ENCODE peak calls at places on chromosome 1, in eight cellular contexts. J is sigmoid colon, G is K562, U is prostate gland, L is vagina, V is endothelial cell of umbilical vein, N is HepG2, H is stomach. I is an unnamed sample.

GRCh38 chr1:25020851-25021585 is 90.9 kb upstream of the RUNX3 start:
- DNase-seq in J (no peak), G (no peak), U (no peak), L (no peak), V (no peak), N (no peak), H (no peak), I (no peak)

GRCh38 chr1:7373936-7374760 is 396.9 kb upstream of the VAMP3 start:
- DNase-seq in J (peak; percentile 42), G (no peak), U (no peak), L (no peak), V (peak; percentile 38), N (no peak), H (peak; percentile 17), I (no peak)

GRCh38 chr1:89855413-89856123 is 34.7 kb downstream of the LRRC8D start:
- DNase-seq in J (no peak), G (no peak), U (no peak), L (no peak), V (peak; percentile 60), N (no peak), H (no peak), I (no peak)

GRCh38 chr1:66549017-66549416 is 15.1 kb downstream of the SGIP1 start:
- DNase-seq in J (no peak), G (no peak), U (no peak), L (no peak), V (no peak), N (no peak), H (no peak), I (no peak)

GRCh38 chr1:18322353-18323032 is 158.2 kb upstream of the KLHDC7A start:
- DNase-seq in J (no peak), G (peak; percentile 31), U (no peak), L (no peak), V (no peak), N (no peak), H (no peak), I (no peak)

GRCh38 chr1:173477286-173478098 is at the start of gene PRDX6:
- DNase-seq in J (peak; percentile 95), G (peak; percentile 59), U (peak; percentile 91), L (no peak), V (peak; percentile 80), N (peak; percentile 48), H (peak; percentile 53), I (peak; percentile 54)

GRCh38 chr1:101388904-101389546 is 152.2 kb downstream of the S1PR1 start:
- DNase-seq in J (no peak), G (no peak), U (no peak), L (no peak), V (no peak), N (no peak), H (no peak), I (no peak)

GRCh38 chr1:216144661-216145450 is 278.4 kb downstream of the USH2A start:
- DNase-seq in J (no peak), G (no peak), U (no peak), L (no peak), V (no peak), N (no peak), H (no peak), I (no peak)

GRCh38 chr1:213014642-213015041 is 1.0 kb downstream of the ANGEL2 start:
- DNase-seq in J (no peak), G (peak; percentile 38), U (no peak), L (no peak), V (no peak), N (peak; percentile 16), H (no peak), I (no peak)

GRCh38 chr1:162187676-162188075 is 118.2 kb downstream of the NOS1AP start:
- DNase-seq in J (no peak), G (no peak), U (no peak), L (no peak), V (peak; percentile 72), N (no peak), H (no peak), I (no peak)

GRCh38 chr1:223142269-223142668 is 779 bp downstream of the TLR5 start:
- DNase-seq in J (peak; percentile 56), G (no peak), U (no peak), L (no peak), V (no peak), N (no peak), H (no peak), I (peak; percentile 41)

GRCh38 chr1:220682901-220683576 is 7.1 kb upstream of the C1orf115 start:
- DNase-seq in J (no peak), G (no peak), U (no peak), L (no peak), V (no peak), N (no peak), H (no peak), I (no peak)

GRCh38 chr1:153291514-153291913 is 21.2 kb downstream of the PGLYRP3 start:
- DNase-seq in J (no peak), G (no peak), U (no peak), L (no peak), V (no peak), N (no peak), H (no peak), I (no peak)

GRCh38 chr1:244639561-244639960 is 13.4 kb upstream of the DESI2 start:
- DNase-seq in J (no peak), G (no peak), U (no peak), L (no peak), V (no peak), N (no peak), H (no peak), I (no peak)

GRCh38 chr1:55250399-55251075 is 35.4 kb upstream of the USP24 start:
- DNase-seq in J (no peak), G (no peak), U (no peak), L (no peak), V (no peak), N (no peak), H (no peak), I (no peak)

GRCh38 chr1:30882678-30883388 is 25.7 kb downstream of the SDC3 start:
- DNase-seq in J (no peak), G (no peak), U (no peak), L (no peak), V (no peak), N (no peak), H (no peak), I (no peak)

GRCh38 chr1:26097696-26098095 is 13.9 kb upstream of the PDIK1L start:
- DNase-seq in J (no peak), G (peak; percentile 40), U (no peak), L (no peak), V (no peak), N (no peak), H (no peak), I (no peak)

GRCh38 chr1:1022322-1023090 is 2.6 kb downstream of the AGRN start:
- DNase-seq in J (no peak), G (no peak), U (no peak), L (no peak), V (no peak), N (no peak), H (no peak), I (peak; percentile 71)

GRCh38 chr1:33256701-33257387 is 552 bp downstream of the ZNF362 start:
- DNase-seq in J (no peak), G (no peak), U (peak; percentile 74), L (no peak), V (peak; percentile 65), N (peak; percentile 88), H (peak; percentile 78), I (peak; percentile 89)

GRCh38 chr1:219666242-219666641 is 53.3 kb upstream of the ZC3H11B start:
- DNase-seq in J (no peak), G (no peak), U (no peak), L (no peak), V (no peak), N (no peak), H (no peak), I (no peak)

GRCh38 chr1:178337091-178337726 is 159.6 kb downstream of the CLEC20A start:
- DNase-seq in J (no peak), G (no peak), U (no peak), L (no peak), V (no peak), N (no peak), H (no peak), I (no peak)

GRCh38 chr1:91099746-91100621 is 78.1 kb upstream of the ZNF644 start:
- DNase-seq in J (no peak), G (no peak), U (no peak), L (no peak), V (no peak), N (no peak), H (no peak), I (no peak)

GRCh38 chr1:34867421-34867820 is 7.9 kb upstream of the SMIM12 start:
- DNase-seq in J (no peak), G (no peak), U (no peak), L (no peak), V (no peak), N (no peak), H (no peak), I (no peak)

GRCh38 chr1:154627247-154628121 is 19.5 kb upstream of the ADAR start:
- DNase-seq in J (peak; percentile 93), G (peak; percentile 94), U (peak; percentile 81), L (no peak), V (peak; percentile 89), N (peak; percentile 84), H (peak; percentile 92), I (peak; percentile 91)
- TF ChIP-seq POLR2A in J (no peak), G (peak; percentile 75), U (no peak), L (no peak), V (no peak), N (peak; percentile 53), H (no peak), I (no peak)

GRCh38 chr1:5596651-5597050 is 395.6 kb downstream of the NPHP4 start:
- DNase-seq in J (no peak), G (no peak), U (no peak), L (peak; percentile 67), V (no peak), N (no peak), H (peak; percentile 20), I (peak; percentile 52)
- TF ChIP-seq POLR2AphosphoS5 in J (no peak), G (no peak), U (no peak), L (no peak), V (no peak), N (no peak), H (no peak), I (no peak)

GRCh38 chr1:217780993-217781392 is 149.8 kb downstream of the SPATA17 start:
- DNase-seq in J (no peak), G (no peak), U (no peak), L (no peak), V (no peak), N (no peak), H (no peak), I (no peak)
- H3K4me1 ChIP-seq in J (no peaks in the 10 kb centered on the region), G (no peaks in the 10 kb centered on the region), U (no peaks in the 10 kb centered on the region), L (no peaks in the 10 kb centered on the region), V (no peaks in the 10 kb centered on the region), N (no peaks in the 10 kb centered on the region), H (no peaks in the 10 kb centered on the region), I (no peaks in the 10 kb centered on the region)

DNA sequence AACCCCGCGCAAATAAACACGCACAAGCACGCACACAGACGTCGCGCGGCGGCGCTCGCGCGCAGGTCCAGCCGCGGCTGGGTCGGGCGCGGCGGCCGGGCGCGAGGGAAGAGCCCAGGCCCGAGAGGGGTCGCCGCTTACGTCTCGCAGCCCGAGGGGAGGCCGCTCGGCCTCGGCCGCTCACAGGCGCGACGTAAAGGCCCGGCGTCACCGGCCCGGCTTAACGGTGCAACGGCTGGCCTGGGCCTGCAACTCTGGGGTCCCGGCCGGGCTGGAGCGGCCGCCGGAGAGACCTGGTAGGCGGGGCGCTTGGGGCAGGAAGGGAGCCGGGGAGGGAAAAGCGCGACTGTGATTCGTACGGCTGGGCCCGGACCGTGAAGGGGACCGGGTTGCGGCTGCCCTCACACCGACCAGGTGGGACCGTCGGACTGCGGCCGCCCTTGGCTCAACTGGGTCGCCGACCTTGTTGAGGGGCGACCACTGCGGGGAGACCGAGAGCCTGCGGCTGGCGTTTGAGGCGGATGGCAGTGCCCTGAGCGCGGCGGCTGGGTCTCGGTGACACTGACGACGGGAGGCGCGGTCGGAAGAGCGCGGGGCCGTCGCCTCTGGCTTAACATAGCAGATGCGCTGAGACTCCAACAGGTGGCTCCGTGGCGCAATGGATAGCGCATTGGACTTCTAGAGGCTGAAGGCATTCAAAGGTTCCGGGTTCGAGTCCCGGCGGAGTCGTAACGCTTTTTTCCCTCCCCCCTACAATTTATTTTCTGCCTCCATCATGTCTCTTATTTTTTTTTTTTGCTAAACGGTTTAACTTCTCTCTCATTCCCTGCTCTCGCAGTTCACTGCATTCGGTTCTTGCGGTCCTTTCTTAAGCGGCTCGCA is 31.8 kb downstream of the DNTTIP2 start:
- DNase-seq in J (peak; percentile 95), G (peak; percentile 90), U (peak; percentile 89), L (no peak), V (peak; percentile 96), N (peak; percentile 86), H (peak; percentile 89), I (peak; percentile 91)
- TF ChIP-seq POLR2A in J (no peak), G (no peak), U (peak; percentile 71), L (peak; percentile 48), V (peak; percentile 60), N (peak; percentile 67), H (no peak), I (no peak)

I was measured in upper lobe of left lung.